ENCODE peak calls at places on chromosomes 1 and 21, in seven cellular contexts. One of them, this sample, is unnamed.
A peak's percentile ranks its signal among the peaks of the same experiment; 100 is the strongest.

GRCh38 chr1:108953452-108953851 is 9.8 kb downstream of the CLCC1 start:
- DNase-seq in lower lobe of right lung: no peak
- DNase-seq in GM13976: no peak
- DNase-seq in GM23338: no peak
- DNase-seq in nephron progenitor cell: no peak
- DNase-seq in heart right ventricle: no peak
- DNase-seq in type B pancreatic cell: no peak
- DNase-seq in this sample: no peak

GRCh38 chr1:241990040-241990439 is 8.9 kb downstream of the MAP1LC3C start:
- DNase-seq in lower lobe of right lung: peak; percentile 61
- DNase-seq in GM13976: no peak
- DNase-seq in GM23338: peak; percentile 47
- DNase-seq in nephron progenitor cell: no peak
- DNase-seq in heart right ventricle: peak; percentile 76
- DNase-seq in type B pancreatic cell: no peak
- DNase-seq in this sample: peak; percentile 63

GRCh38 chr1:225888289-225888897 is 553 bp downstream of the LEFTY1 start:
- DNase-seq in lower lobe of right lung: peak; percentile 29
- DNase-seq in GM13976: no peak
- DNase-seq in GM23338: no peak
- DNase-seq in nephron progenitor cell: peak; percentile 38
- DNase-seq in heart right ventricle: no peak
- DNase-seq in type B pancreatic cell: no peak
- DNase-seq in this sample: no peak

GRCh38 chr1:1150100-1150499 is 23.6 kb upstream of the TTLL10 start:
- DNase-seq in lower lobe of right lung: no peak
- DNase-seq in GM13976: no peak
- DNase-seq in GM23338: no peak
- DNase-seq in nephron progenitor cell: no peak
- DNase-seq in heart right ventricle: no peak
- DNase-seq in type B pancreatic cell: no peak
- DNase-seq in this sample: no peak

GRCh38 chr1:162113419-162113818 is 43.9 kb downstream of the NOS1AP start:
- DNase-seq in lower lobe of right lung: no peak
- DNase-seq in GM13976: no peak
- DNase-seq in GM23338: no peak
- DNase-seq in nephron progenitor cell: no peak
- DNase-seq in heart right ventricle: no peak
- DNase-seq in type B pancreatic cell: no peak
- DNase-seq in this sample: no peak

GRCh38 chr1:35112668-35113067 is 33.5 kb downstream of the ZMYM1 start:
- DNase-seq in lower lobe of right lung: no peak
- DNase-seq in GM13976: no peak
- DNase-seq in GM23338: no peak
- DNase-seq in nephron progenitor cell: no peak
- DNase-seq in heart right ventricle: no peak
- DNase-seq in type B pancreatic cell: no peak
- DNase-seq in this sample: no peak

GRCh38 chr1:55472784-55473183 is 257.6 kb upstream of the USP24 start:
- DNase-seq in lower lobe of right lung: no peak
- DNase-seq in GM13976: no peak
- DNase-seq in GM23338: no peak
- DNase-seq in nephron progenitor cell: no peak
- DNase-seq in heart right ventricle: no peak
- DNase-seq in type B pancreatic cell: no peak
- DNase-seq in this sample: no peak

GRCh38 chr1:206770531-206771352 is at the start of gene IL19:
- DNase-seq in lower lobe of right lung: no peak
- DNase-seq in GM13976: no peak
- DNase-seq in GM23338: peak; percentile 5
- DNase-seq in nephron progenitor cell: no peak
- DNase-seq in heart right ventricle: no peak
- DNase-seq in type B pancreatic cell: no peak
- DNase-seq in this sample: peak; percentile 37

GRCh38 chr1:218348628-218349185 is 3.6 kb downstream of the TGFB2 start:
- DNase-seq in lower lobe of right lung: no peak
- DNase-seq in GM13976: no peak
- DNase-seq in GM23338: no peak
- DNase-seq in nephron progenitor cell: no peak
- DNase-seq in heart right ventricle: no peak
- DNase-seq in type B pancreatic cell: no peak
- DNase-seq in this sample: no peak

GRCh38 chr21:38263493-38263892 is 6.7 kb downstream of the KCNJ15 start:
- DNase-seq in lower lobe of right lung: no peak
- DNase-seq in GM13976: no peak
- DNase-seq in GM23338: no peak
- DNase-seq in nephron progenitor cell: no peak
- DNase-seq in heart right ventricle: no peak
- DNase-seq in type B pancreatic cell: no peak
- DNase-seq in this sample: no peak

GRCh38 chr1:218931331-218931730 is 242.3 kb upstream of the LYPLAL1 start:
- DNase-seq in lower lobe of right lung: no peak
- DNase-seq in GM13976: no peak
- DNase-seq in GM23338: no peak
- DNase-seq in nephron progenitor cell: no peak
- DNase-seq in heart right ventricle: no peak
- DNase-seq in type B pancreatic cell: no peak
- DNase-seq in this sample: no peak

GRCh38 chr1:92851729-92852128 is 19.9 kb downstream of the RPL5 start:
- DNase-seq in lower lobe of right lung: no peak
- DNase-seq in GM13976: no peak
- DNase-seq in GM23338: no peak
- DNase-seq in nephron progenitor cell: no peak
- DNase-seq in heart right ventricle: no peak
- DNase-seq in type B pancreatic cell: no peak
- DNase-seq in this sample: no peak

GRCh38 chr1:150528997-150529396 is 13.4 kb downstream of the FALEC start:
- DNase-seq in lower lobe of right lung: no peak
- DNase-seq in GM13976: no peak
- DNase-seq in GM23338: no peak
- DNase-seq in nephron progenitor cell: no peak
- DNase-seq in heart right ventricle: no peak
- DNase-seq in type B pancreatic cell: no peak
- DNase-seq in this sample: no peak

GRCh38 chr21:42641311-42642218 is 11.9 kb upstream of the PDE9A start:
- DNase-seq in lower lobe of right lung: peak; percentile 37
- DNase-seq in GM13976: no peak
- DNase-seq in GM23338: peak; percentile 51
- DNase-seq in nephron progenitor cell: no peak
- DNase-seq in heart right ventricle: no peak
- DNase-seq in type B pancreatic cell: no peak
- DNase-seq in this sample: no peak

GRCh38 chr1:228804640-228805413 is 69.5 kb downstream of the RHOU start:
- DNase-seq in lower lobe of right lung: no peak
- DNase-seq in GM13976: no peak
- DNase-seq in GM23338: peak; percentile 15
- DNase-seq in nephron progenitor cell: no peak
- DNase-seq in heart right ventricle: no peak
- DNase-seq in type B pancreatic cell: no peak
- DNase-seq in this sample: peak; percentile 44
- TF ChIP-seq CTCF in lower lobe of right lung: no peak
- TF ChIP-seq CTCF in GM13976: no peak
- TF ChIP-seq CTCF in GM23338: no peak
- TF ChIP-seq CTCF in nephron progenitor cell: no peak
- TF ChIP-seq CTCF in heart right ventricle: no peak
- TF ChIP-seq CTCF in type B pancreatic cell: no peak
- TF ChIP-seq CTCF in this sample: no peak

DNA sequence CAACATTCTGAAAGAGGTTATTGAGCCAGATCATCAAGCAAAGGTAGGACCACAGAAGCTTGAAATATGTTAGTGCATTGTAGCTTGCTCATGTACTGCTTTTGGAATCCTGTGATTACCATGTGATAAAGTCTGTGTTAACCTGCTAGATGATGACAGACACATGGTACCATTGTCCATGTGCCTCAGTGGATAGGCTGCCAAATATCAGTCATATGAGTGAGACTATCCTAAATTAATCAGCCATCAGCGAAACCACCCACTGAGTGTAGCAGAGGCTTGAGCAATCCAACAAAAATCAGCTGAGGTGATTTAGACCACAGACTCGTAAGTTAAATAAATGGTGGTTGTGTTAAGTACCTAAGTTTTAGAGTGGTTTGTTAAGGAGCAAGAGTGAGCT is 32.7 kb upstream of the CRB1 start:
- DNase-seq in lower lobe of right lung: no peak
- DNase-seq in GM13976: no peak
- DNase-seq in GM23338: no peak
- DNase-seq in nephron progenitor cell: no peak
- DNase-seq in heart right ventricle: no peak
- DNase-seq in type B pancreatic cell: no peak
- DNase-seq in this sample: no peak
- TF ChIP-seq CTCF in lower lobe of right lung: no peak
- TF ChIP-seq CTCF in GM13976: no peak
- TF ChIP-seq CTCF in GM23338: no peak
- TF ChIP-seq CTCF in nephron progenitor cell: no peak
- TF ChIP-seq CTCF in heart right ventricle: no peak
- TF ChIP-seq CTCF in type B pancreatic cell: no peak
- TF ChIP-seq CTCF in this sample: no peak

DNA sequence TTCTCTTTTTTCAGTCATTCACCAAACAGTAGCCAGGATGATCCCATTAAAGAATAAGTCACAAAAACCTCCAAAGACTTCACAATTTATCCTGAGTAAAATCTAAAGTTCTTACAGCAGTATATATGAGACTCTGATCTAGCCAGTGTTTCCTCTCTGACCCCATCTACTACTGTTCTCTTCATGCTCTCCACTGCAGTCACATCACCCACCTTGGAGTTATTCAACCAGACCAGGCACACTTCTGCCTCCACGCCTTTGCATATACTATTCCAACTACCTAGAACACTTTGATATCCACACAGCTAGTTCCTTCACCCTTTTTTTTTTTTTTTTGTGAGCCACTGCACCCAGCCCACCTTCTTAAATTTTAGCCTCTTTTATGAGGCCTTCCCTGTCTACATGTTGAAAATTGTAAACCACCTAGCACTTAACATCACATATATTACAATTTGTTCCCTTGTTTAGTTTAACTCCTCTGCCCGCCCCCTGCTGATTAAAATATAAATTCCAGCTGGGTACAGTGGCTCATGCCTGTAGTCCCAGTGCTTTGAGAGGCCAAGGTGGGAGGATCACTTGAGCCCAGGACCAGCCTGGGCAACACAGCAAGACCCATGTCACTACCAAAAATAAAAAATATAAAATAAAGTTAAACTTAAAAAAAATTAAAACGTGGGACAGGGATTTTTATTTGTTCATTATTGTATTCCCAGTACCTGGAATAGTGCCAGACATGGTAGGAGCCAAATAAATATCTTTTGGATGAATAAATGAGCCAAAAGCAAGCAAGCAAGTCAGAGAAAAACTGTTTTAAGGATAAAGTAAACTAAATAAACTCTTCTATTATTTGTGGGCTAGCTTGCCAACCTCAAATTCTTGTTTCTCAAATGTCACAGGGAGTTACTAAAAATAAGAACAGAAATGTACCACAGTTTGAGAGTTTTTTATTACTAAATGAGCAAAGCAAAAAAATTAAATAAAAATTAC is 35.2 kb upstream of the MUTYH start:
- DNase-seq in lower lobe of right lung: no peak
- DNase-seq in GM13976: no peak
- DNase-seq in GM23338: no peak
- DNase-seq in nephron progenitor cell: no peak
- DNase-seq in heart right ventricle: no peak
- DNase-seq in type B pancreatic cell: no peak
- DNase-seq in this sample: no peak
- TF ChIP-seq CTCF in lower lobe of right lung: no peak
- TF ChIP-seq CTCF in GM13976: no peak
- TF ChIP-seq CTCF in GM23338: no peak
- TF ChIP-seq CTCF in nephron progenitor cell: no peak
- TF ChIP-seq CTCF in heart right ventricle: peak; percentile 11
- TF ChIP-seq CTCF in type B pancreatic cell: no peak
- TF ChIP-seq CTCF in this sample: no peak

DNA sequence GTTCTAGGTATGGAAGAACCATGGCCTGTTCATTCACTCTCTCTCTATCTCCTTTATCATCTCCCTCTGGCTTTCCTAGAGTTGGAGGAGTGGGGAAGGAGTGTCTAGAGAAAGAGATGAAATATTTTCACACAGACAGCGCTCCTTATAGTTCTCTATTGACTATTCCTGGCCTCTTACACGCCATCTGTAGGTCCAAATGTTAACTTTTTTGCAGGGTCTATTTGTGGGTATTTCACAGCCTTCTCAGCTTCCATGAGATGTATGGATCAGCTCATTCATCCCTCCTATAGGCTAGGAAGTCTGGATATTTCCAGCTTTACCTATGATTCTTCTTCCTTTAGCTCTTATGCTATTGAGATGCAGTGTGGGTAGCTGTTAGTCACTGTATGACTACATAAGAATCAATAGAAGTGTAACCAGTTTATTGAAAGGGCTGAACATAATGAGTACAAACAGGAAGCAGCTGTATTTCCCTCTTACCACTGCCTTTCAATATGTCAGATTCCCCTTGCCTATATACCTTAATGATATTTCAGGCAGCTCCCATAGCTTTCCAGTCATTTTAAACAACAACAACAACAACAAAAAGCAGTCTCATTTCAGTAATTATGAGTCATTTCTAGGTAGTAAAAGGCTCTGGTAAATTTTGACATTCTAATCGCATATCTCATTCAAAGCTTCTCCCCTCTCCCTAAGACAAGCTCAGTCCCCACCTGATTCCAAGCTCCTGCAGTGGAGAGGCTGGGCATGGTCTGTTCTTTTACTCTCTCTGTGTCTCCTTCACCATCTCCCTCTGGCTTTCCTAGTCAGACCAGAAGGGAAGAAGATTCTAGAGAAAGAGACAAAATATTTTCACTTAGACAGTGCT is 149.5 kb downstream of the TTLL7 start:
- DNase-seq in lower lobe of right lung: no peak
- DNase-seq in GM13976: peak; percentile 30
- DNase-seq in GM23338: no peak
- DNase-seq in nephron progenitor cell: no peak
- DNase-seq in heart right ventricle: no peak
- DNase-seq in type B pancreatic cell: no peak
- DNase-seq in this sample: no peak
- TF ChIP-seq CTCF in lower lobe of right lung: no peak
- TF ChIP-seq CTCF in GM13976: no peak
- TF ChIP-seq CTCF in GM23338: no peak
- TF ChIP-seq CTCF in nephron progenitor cell: no peak
- TF ChIP-seq CTCF in heart right ventricle: no peak
- TF ChIP-seq CTCF in type B pancreatic cell: peak; percentile 28
- TF ChIP-seq CTCF in this sample: peak; percentile 21

This sample was measured in H9.